ENCODE peak calls at places on chromosomes 16 and 17, in ten cellular contexts. M is mammary epithelial cell; W is CD8-positive, alpha-beta T cell; D is tibial nerve; O is tibial artery; U is stomach; J is right atrium auricular region; Z is upper lobe of right lung; G is body of pancreas; F is SJCRH30. H is an unnamed sample.

GRCh38 chr17:7426203-7426863 is 917 bp downstream of the SPEM2 start:
- DNase-seq in M (no peak), W (no peak), D (no peak), O (no peak), U (no peak), J (no peak), Z (no peak), G (no peak), F (no peak), H (no peak)

GRCh38 chr16:67915831-67916723 is 15.6 kb downstream of the CTRL start:
- DNase-seq in M (no peak), W (no peak), D (no peak), O (no peak), U (peak), J (no peak), Z (no peak), G (peak), F (no peak), H (no peak)

GRCh38 chr17:4897198-4897657 is 2.1 kb upstream of the C17orf107 start:
- DNase-seq in M (no peak), W (no peak), D (no peak), O (no peak), U (no peak), J (no peak), Z (no peak), G (no peak), F (no peak), H (peak)

GRCh38 chr17:82804442-82805191 is 35.2 kb downstream of the ZNF750 start:
- DNase-seq in M (no peak), W (no peak), D (peak), O (peak), U (peak), J (peak), Z (no peak), G (peak), F (peak), H (peak)

GRCh38 chr17:10620823-10621222 is 36.3 kb downstream of the MYH3 start:
- DNase-seq in M (peak), W (no peak), D (no peak), O (no peak), U (no peak), J (no peak), Z (no peak), G (no peak), F (no peak), H (no peak)

GRCh38 chr17:74601944-74602572 is 10.0 kb upstream of the CD300LD start:
- DNase-seq in M (peak), W (peak), D (peak), O (no peak), U (no peak), J (no peak), Z (no peak), G (peak), F (peak), H (no peak)

GRCh38 chr16:67555795-67556212 is 6.5 kb upstream of the CTCF start:
- DNase-seq in M (peak), W (no peak), D (no peak), O (no peak), U (no peak), J (no peak), Z (no peak), G (no peak), F (no peak), H (no peak)

GRCh38 chr17:77875051-77875780 is 83.3 kb upstream of the TNRC6C start:
- DNase-seq in M (peak), W (no peak), D (no peak), O (no peak), U (no peak), J (no peak), Z (no peak), G (no peak), F (peak), H (no peak)

GRCh38 chr16:83954577-83955016 is 1.6 kb downstream of the OSGIN1 start:
- DNase-seq in M (peak), W (no peak), D (peak), O (peak), U (peak), J (peak), Z (no peak), G (peak), F (peak), H (peak)
- H3K4me3 ChIP-seq in M (peak), W (no peak), D (peak), O (peak), U (peak), J (peak), Z (peak), G (no peak), F (peak), H (peak)

GRCh38 chr17:1006054-1006453 is 9.1 kb downstream of the TIMM22 start:
- DNase-seq in M (no peak), W (no peak), D (no peak), O (no peak), U (peak), J (no peak), Z (no peak), G (peak), F (no peak), H (peak)

GRCh38 chr17:1003972-1004768 is 7.2 kb downstream of the TIMM22 start:
- DNase-seq in M (no peak), W (no peak), D (no peak), O (no peak), U (peak), J (no peak), Z (no peak), G (peak), F (no peak), H (peak)

GRCh38 chr17:1005361-1005946 is 8.5 kb downstream of the TIMM22 start:
- DNase-seq in M (no peak), W (no peak), D (no peak), O (peak), U (peak), J (no peak), Z (no peak), G (peak), F (peak), H (peak)

GRCh38 chr17:1003633-1003971 is 6.7 kb downstream of the TIMM22 start:
- DNase-seq in M (no peak), W (no peak), D (no peak), O (no peak), U (no peak), J (no peak), Z (no peak), G (no peak), F (no peak), H (no peak)

GRCh38 chr17:1004769-1005295 is 7.9 kb downstream of the TIMM22 start:
- DNase-seq in M (no peak), W (no peak), D (no peak), O (no peak), U (peak), J (no peak), Z (no peak), G (no peak), F (no peak), H (peak)
- H3K27ac ChIP-seq in M (no peak), W (no peak), D (peak), O (peak), U (peak), J (peak), Z (peak), G (peak), F (no peak), H (peak)

DNA sequence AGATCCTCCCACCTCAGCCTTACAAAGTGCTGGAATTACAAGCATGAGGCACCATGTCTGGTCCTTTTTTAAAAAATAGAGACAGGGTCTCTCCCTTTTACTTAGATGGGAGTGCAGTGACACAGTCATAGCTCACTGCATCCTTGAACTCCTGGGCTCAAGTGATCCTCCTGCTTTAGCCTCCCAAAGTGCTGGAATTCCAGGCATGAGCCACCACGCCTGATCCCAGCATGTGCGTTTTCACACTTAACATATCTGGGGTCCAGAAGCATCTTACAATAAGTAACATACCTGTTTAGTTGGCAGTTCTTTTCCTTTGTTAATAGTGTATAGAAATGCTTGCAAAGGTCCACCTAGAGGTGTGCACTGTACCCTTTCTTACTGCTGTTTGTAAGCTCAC is 221.7 kb downstream of the RPTOR start:
- DNase-seq in M (no peak), W (no peak), D (no peak), O (no peak), U (no peak), J (no peak), Z (no peak), G (no peak), F (no peak), H (no peak)
- H3K4me3 ChIP-seq in M (no peak), W (no peak), D (no peak), O (no peak), U (no peak), J (no peak), Z (no peak), G (no peak), F (no peak), H (no peak)

GRCh38 chr17:17859909-17860760 is 23.3 kb upstream of the SREBF1 start:
- DNase-seq in M (peak), W (peak), D (peak), O (peak), U (peak), J (no peak), Z (peak), G (peak), F (peak), H (no peak)
- H3K27ac ChIP-seq in M (no peak), W (no peak), D (peak), O (no peak), U (peak), J (peak), Z (no peak), G (no peak), F (no peak), H (peak)

GRCh38 chr16:12902511-12903324 is 1.3 kb downstream of the SHISA9 start:
- DNase-seq in M (peak), W (no peak), D (no peak), O (no peak), U (no peak), J (no peak), Z (no peak), G (no peak), F (no peak), H (no peak)

GRCh38 chr16:12901597-12902436 is at the start of gene SHISA9:
- DNase-seq in M (peak), W (no peak), D (no peak), O (no peak), U (no peak), J (no peak), Z (no peak), G (no peak), F (no peak), H (no peak)

GRCh38 chr16:12901204-12901596 is 198 bp upstream of the SHISA9 start:
- DNase-seq in M (peak), W (no peak), D (no peak), O (no peak), U (no peak), J (no peak), Z (no peak), G (peak), F (no peak), H (no peak)

GRCh38 chr16:12899529-12900168 is 1.7 kb upstream of the SHISA9 start:
- DNase-seq in M (peak), W (no peak), D (no peak), O (no peak), U (peak), J (no peak), Z (no peak), G (no peak), F (no peak), H (no peak)

DNA sequence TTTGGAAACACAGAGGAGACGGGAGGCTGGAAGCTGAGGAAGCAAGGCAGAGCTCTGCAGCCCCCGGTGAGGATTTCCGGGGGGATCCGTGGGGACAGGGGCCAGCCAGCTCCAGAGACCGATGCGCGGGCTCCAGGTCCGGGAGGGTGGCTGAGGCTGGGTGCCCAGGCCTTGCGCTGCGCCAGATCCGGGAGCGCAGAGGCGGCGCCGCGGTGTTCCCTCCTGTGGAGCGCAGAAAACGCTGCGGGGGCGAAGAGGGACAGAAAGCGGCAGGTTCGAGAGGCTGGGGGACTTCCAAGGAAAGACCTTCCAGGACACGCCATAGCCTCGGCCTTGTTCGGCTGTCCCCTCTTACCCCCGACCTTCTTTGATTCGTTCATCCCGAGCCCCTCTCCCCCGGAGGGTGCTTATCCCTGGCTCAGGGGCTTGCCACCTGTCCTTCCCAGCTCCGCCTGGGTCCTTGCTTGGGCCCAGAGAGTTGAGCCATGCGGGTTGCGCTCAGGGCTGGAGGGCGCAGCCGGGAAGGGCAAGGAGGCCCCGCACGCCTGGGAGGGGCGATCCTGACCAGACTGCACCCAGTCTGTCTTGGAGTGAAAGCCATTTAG is 697 bp upstream of the SHISA9 start:
- DNase-seq in M (no peak), W (no peak), D (no peak), O (no peak), U (no peak), J (no peak), Z (no peak), G (no peak), F (no peak), H (no peak)
- H3K4me3 ChIP-seq in M (peak), W (no peak), D (no peak), O (no peak), U (no peak), J (peak), Z (no peak), G (no peak), F (no peak), H (no peak)

GRCh38 chr16:29806641-29807425 is 504 bp downstream of the MAZ start:
- DNase-seq in M (peak), W (peak), D (no peak), O (peak), U (peak), J (no peak), Z (peak), G (peak), F (peak), H (peak)
- H3K27ac ChIP-seq in M (peak), W (peak), D (peak), O (peak), U (peak), J (peak), Z (peak), G (peak), F (peak), H (peak)

DNA sequence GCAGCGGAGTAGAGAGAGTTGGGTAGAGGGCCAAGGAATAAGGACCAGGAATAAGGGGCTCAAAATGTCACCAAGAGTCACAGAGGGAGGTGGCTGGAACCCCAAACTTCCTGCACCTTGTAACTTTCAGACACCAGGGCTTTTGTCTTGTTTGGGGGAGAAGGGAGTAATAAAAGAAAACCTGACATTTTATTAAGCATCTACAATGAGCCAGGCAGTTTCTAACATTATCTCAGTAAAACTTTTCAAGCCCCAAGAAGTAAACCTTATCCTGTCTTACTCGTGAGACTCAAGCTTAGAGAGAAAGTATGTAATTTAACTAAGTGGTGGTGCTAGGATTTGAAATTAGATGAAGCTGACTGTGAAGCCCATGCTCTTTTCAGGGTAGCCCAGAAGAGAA is 848 bp upstream of the MTMR4 start:
- DNase-seq in M (no peak), W (no peak), D (no peak), O (no peak), U (no peak), J (no peak), Z (no peak), G (no peak), F (no peak), H (no peak)
- H3K4me3 ChIP-seq in M (no peak), W (no peak), D (no peak), O (peak), U (no peak), J (no peak), Z (peak), G (no peak), F (no peak), H (peak)

H was measured in coronary artery.